ENCODE peak calls at places on chromosomes 16 and 17, in four cellular contexts. M is NCI-H1105, G is activated T-helper 1 cell treated with Interleukin-2 at 50 U/mL for 16 hours, H is OCI-LY7. N is an unnamed sample.

GRCh38 chr17:61809816-61810392 is 53.4 kb downstream of the BRIP1 start:
- DNase-seq in M (peak), G (no peak), H (no peak), N (no peak)

GRCh38 chr17:73165616-73166404 is 1.0 kb downstream of the SSTR2 start:
- DNase-seq in M (no peak), G (no peak), H (no peak), N (no peak)

GRCh38 chr17:56292010-56292409 is 138.7 kb downstream of the ANKFN1 start:
- DNase-seq in M (no peak), G (no peak), H (no peak), N (no peak)

GRCh38 chr17:53142890-53143289 is 679.8 kb upstream of the KIF2B start:
- DNase-seq in M (no peak), G (no peak), H (no peak), N (no peak)

GRCh38 chr17:65712383-65713267 is 151.2 kb upstream of the AXIN2 start:
- DNase-seq in M (no peak), G (no peak), H (no peak), N (no peak)

GRCh38 chr16:12541672-12542071 is 262.0 kb downstream of the CPPED1 start:
- DNase-seq in M (no peak), G (no peak), H (no peak), N (no peak)

GRCh38 chr16:50071075-50071671 is 5.4 kb downstream of the HEATR3 start:
- DNase-seq in M (no peak), G (no peak), H (no peak), N (no peak)

GRCh38 chr16:8026450-8026849 is 563.9 kb downstream of the TMEM114 start:
- DNase-seq in M (no peak), G (no peak), H (no peak), N (no peak)

GRCh38 chr16:75764154-75764768 is 38.0 kb upstream of the CPHXL start:
- DNase-seq in M (peak), G (peak), H (peak), N (peak)

GRCh38 chr16:66695935-66696668 is 441 bp downstream of the CMTM4 start:
- DNase-seq in M (peak), G (peak), H (no peak), N (no peak)

GRCh38 chr17:29753845-29754439 is 131.2 kb upstream of the CORO6 start:
- DNase-seq in M (no peak), G (no peak), H (peak), N (no peak)

GRCh38 chr17:60610481-60610880 is 10.5 kb downstream of the PPM1D start:
- DNase-seq in M (no peak), G (no peak), H (no peak), N (no peak)

GRCh38 chr16:75591001-75591852 is 25.0 kb downstream of the GABARAPL2 start:
- DNase-seq in M (no peak), G (no peak), H (no peak), N (no peak)

GRCh38 chr17:73998246-73999220 is 204.9 kb upstream of the RPL38 start:
- DNase-seq in M (no peak), G (peak), H (peak), N (no peak)

GRCh38 chr17:72982680-72983079 is 109.8 kb downstream of the SLC39A11 start:
- DNase-seq in M (no peak), G (no peak), H (no peak), N (no peak)

GRCh38 chr17:60679287-60679686 is 1.6 kb downstream of the BCAS3 start:
- DNase-seq in M (no peak), G (no peak), H (no peak), N (no peak)

GRCh38 chr16:58085171-58085570 is 44.0 kb downstream of the CFAP20 start:
- DNase-seq in M (no peak), G (no peak), H (no peak), N (no peak)

GRCh38 chr16:87692756-87693155 is 73.0 kb downstream of the KLHDC4 start:
- DNase-seq in M (no peak), G (no peak), H (no peak), N (no peak)

GRCh38 chr16:48365601-48366164 is 19.5 kb downstream of the SIAH1 start:
- DNase-seq in M (peak), G (peak), H (no peak), N (no peak)

GRCh38 chr17:49555495-49556018 is 20.1 kb upstream of the NXPH3 start:
- DNase-seq in M (no peak), G (no peak), H (no peak), N (no peak)

GRCh38 chr16:88558457-88559442 is 11.5 kb upstream of the ZC3H18 start:
- DNase-seq in M (peak), G (no peak), H (peak), N (no peak)

GRCh38 chr16:57658878-57659674 is 9.0 kb upstream of the ADGRG3 start:
- DNase-seq in M (no peak), G (no peak), H (no peak), N (no peak)

GRCh38 chr16:81453091-81453728 is 8.6 kb downstream of the CMIP start:
- DNase-seq in M (no peak), G (no peak), H (no peak), N (no peak)

GRCh38 chr17:72110231-72110952 is 10.4 kb upstream of the SOX9 start:
- DNase-seq in M (no peak), G (no peak), H (no peak), N (no peak)

GRCh38 chr17:81471804-81472456 is 40.7 kb downstream of the ACTG1 start:
- DNase-seq in M (no peak), G (no peak), H (peak), N (peak)

N was measured in NCI-H2029 treated with DMSO at 0.1 percent for 48 hours.